ENCODE peak calls at places on chromosomes 6 and 20, in nine cellular contexts. Y is A673, D is A549, L is fibroblast of lung, H is heart left ventricle, V is astrocyte, K is Caco-2, X is ovary, I is WERI-Rb-1. P is an unnamed sample.
A peak's percentile ranks its signal among the peaks of the same experiment; 100 is the strongest.

GRCh38 chr6:47071681-47072080 is 29.5 kb upstream of the ADGRF1 start:
- DNase-seq in K (no peak), I (peak; percentile 73), H (no peak), V (no peak), Y (no peak), D (no peak), X (no peak), L (no peak), P (no peak)

GRCh38 chr6:113894712-113895674 is 37.8 kb downstream of the MARCKS start:
- DNase-seq in K (no peak), Y (no peak), V (peak; percentile 65), X (no peak), D (no peak), I (no peak), L (peak; percentile 67), H (no peak), P (no peak)

GRCh38 chr6:26270903-26271639 is 93.9 kb upstream of the BTN3A2 start:
- DNase-seq in I (no peak), Y (peak; percentile 97), D (no peak), L (peak; percentile 86), H (peak; percentile 60), X (peak; percentile 56), K (peak; percentile 88), V (peak; percentile 76), P (peak; percentile 39)

GRCh38 chr6:106084106-106084963 is 1.8 kb upstream of the PRDM1 start:
- DNase-seq in V (peak; percentile 87), Y (peak; percentile 71), X (no peak), H (no peak), L (peak; percentile 90), I (peak; percentile 91), D (peak; percentile 42), K (peak; percentile 66), P (no peak)

GRCh38 chr6:47195251-47195650 is 114.5 kb downstream of the TNFRSF21 start:
- DNase-seq in V (no peak), K (no peak), X (peak; percentile 24), D (no peak), I (no peak), H (peak; percentile 63), L (no peak), Y (peak; percentile 7), P (no peak)

GRCh38 chr20:20657092-20657491 is 55.4 kb downstream of the RALGAPA2 start:
- DNase-seq in L (no peak), K (no peak), H (no peak), I (no peak), X (no peak), Y (no peak), D (no peak), V (no peak), P (no peak)

GRCh38 chr20:9989066-9989724 is 45.6 kb upstream of the ANKEF1 start:
- DNase-seq in D (no peak), X (no peak), H (no peak), I (no peak), V (peak; percentile 77), K (no peak), Y (peak; percentile 46), L (peak; percentile 79), P (no peak)

GRCh38 chr20:20231528-20232298 is 136.2 kb upstream of the INSM1 start:
- DNase-seq in V (no peak), H (no peak), I (no peak), X (no peak), L (no peak), D (no peak), Y (no peak), K (no peak), P (no peak)

GRCh38 chr6:1670711-1671462 is 61.2 kb downstream of the FOXC1 start:
- DNase-seq in I (no peak), Y (no peak), H (no peak), X (no peak), L (peak; percentile 85), D (no peak), K (no peak), V (peak; percentile 81), P (no peak)

GRCh38 chr6:15969236-15969778 is 159.6 kb upstream of the MYLIP start:
- DNase-seq in K (no peak), H (no peak), I (no peak), X (no peak), D (no peak), V (peak; percentile 44), L (peak; percentile 42), Y (no peak), P (no peak)

GRCh38 chr20:50376179-50376887 is 133.8 kb upstream of the PTPN1 start:
- DNase-seq in I (no peak), D (no peak), H (no peak), L (no peak), X (no peak), Y (no peak), V (no peak), K (no peak), P (no peak)

GRCh38 chr6:168102093-168102985 is 23.3 kb upstream of the FRMD1 start:
- DNase-seq in I (no peak), L (no peak), K (no peak), D (no peak), H (no peak), Y (no peak), X (no peak), V (no peak), P (no peak)

GRCh38 chr20:19099586-19100555 is 112.6 kb upstream of the SLC24A3 start:
- DNase-seq in Y (no peak), L (no peak), H (no peak), V (no peak), K (no peak), X (no peak), I (no peak), D (no peak), P (no peak)

GRCh38 chr6:109441069-109441816 is 719 bp downstream of the SMPD2 start:
- DNase-seq in D (peak; percentile 15), K (peak; percentile 64), L (peak; percentile 55), I (peak; percentile 65), Y (peak; percentile 61), H (no peak), X (peak; percentile 58), V (peak; percentile 36), P (peak; percentile 60)
- TF ChIP-seq CTCF in D (no peak), K (peak; percentile 36), L (peak; percentile 11), I (peak; percentile 37), Y (peak; percentile 34), H (peak; percentile 27), X (no peak), V (no peak), P (no peak)

GRCh38 chr6:121523628-121524027 is 88.2 kb downstream of the GJA1 start:
- DNase-seq in Y (no peak), X (no peak), V (peak; percentile 27), H (no peak), L (peak; percentile 35), I (no peak), K (no peak), D (no peak), P (no peak)
- TF ChIP-seq CTCF in Y (no peak), X (no peak), V (no peak), H (no peak), L (no peak), I (no peak), K (no peak), D (no peak), P (no peak)

DNA sequence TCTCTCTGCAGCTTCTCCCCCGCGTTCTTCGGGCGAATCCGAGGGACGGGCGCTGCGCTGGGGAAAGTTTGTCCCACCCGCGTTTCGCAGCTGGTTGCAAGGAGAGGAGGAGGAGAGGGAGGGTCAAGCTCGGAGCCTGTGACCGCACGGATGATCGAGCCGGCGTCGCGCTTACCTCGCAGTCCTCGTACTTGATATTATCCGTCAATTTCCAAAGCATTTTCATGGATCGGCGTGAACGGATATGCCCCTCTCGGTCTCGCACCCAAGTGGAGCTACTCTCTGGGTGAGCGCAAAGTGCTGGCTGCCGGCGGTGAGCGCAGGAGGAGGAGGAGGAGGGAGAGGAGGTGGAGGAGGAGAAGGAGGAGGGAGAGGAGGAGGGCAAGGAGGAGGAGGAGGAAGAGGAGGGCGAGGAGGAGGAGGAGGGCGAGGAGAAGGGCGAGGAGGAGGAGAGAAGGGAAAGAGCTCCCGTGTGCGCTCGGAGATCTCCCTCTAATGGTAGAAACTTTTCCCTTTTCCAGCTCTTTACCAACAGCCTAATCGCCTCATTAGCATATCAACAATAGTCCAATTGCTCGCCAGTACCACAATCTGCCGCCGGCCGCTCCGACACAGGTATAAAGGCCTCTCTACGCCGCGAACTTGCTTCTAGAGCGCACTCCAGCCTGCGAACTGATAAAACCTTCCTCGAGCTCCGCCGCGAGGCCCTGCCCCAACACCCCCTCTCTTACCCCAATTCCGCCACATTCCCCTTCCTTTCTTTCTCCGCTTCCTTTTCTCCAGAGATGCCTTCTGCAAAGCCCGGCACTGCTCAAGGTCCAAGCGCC is at the start of gene TFAP2A:
- DNase-seq in Y (peak; percentile 86), L (peak; percentile 29), H (no peak), V (peak; percentile 31), D (peak; percentile 59), K (peak; percentile 36), X (no peak), I (no peak), P (no peak)
- TF ChIP-seq CTCF in Y (peak; percentile 65), L (no peak), H (no peak), V (no peak), D (peak; percentile 51), K (peak; percentile 41), X (no peak), I (peak; percentile 53), P (no peak)

GRCh38 chr6:108175176-108175591 is 9.4 kb downstream of the NR2E1 start:
- DNase-seq in I (no peak), X (no peak), V (no peak), K (no peak), D (no peak), H (no peak), L (no peak), Y (no peak), P (no peak)

GRCh38 chr6:108174371-108175175 is 8.8 kb downstream of the NR2E1 start:
- DNase-seq in X (no peak), K (no peak), H (no peak), V (peak; percentile 15), Y (no peak), L (peak; percentile 23), D (no peak), I (no peak), P (no peak)

GRCh38 chr6:108171918-108172516 is 6.2 kb downstream of the NR2E1 start:
- DNase-seq in H (no peak), Y (no peak), I (no peak), K (no peak), D (no peak), X (no peak), L (no peak), V (no peak), P (no peak)

GRCh38 chr6:108176281-108177089 is 10.7 kb downstream of the NR2E1 start:
- DNase-seq in V (no peak), Y (no peak), K (no peak), D (no peak), L (no peak), I (no peak), H (no peak), X (no peak), P (no peak)

DNA sequence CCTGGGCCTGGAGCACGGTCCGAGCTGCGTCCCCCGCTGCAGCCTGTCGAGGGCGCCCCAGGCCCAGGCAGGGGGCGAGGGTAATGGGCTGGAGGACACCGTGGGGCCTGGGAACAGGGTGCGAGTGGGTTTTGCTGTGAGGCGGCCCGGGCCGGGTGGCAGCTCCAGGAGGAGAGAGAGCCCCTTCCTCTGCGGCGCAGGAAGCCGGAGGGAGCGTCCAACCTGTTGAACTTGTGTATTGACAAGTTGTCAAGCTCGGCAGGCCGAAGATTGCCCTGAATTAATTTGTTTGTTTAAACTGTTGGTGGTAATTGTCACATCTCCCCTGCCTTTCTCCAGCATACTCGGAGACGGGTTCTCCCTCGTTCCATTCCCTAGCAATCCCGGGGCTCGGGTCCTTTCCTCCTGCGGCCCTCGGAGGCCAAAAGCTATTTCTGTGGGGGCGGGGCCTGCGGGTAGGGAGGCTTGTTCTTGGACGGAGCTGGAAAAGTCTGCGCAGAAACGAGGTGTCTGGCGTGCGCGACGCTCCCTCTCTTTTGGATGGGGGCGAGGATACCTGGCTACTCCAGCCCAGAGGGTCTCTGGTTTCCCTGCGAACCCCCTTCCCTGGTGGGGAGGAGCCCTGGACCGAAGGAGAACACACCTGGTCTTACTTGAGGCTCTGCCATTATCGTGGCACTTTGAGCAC is 9.9 kb downstream of the NR2E1 start:
- DNase-seq in V (no peak), D (no peak), X (no peak), Y (no peak), I (peak; percentile 23), H (no peak), K (peak; percentile 36), L (no peak), P (no peak)
- TF ChIP-seq CTCF in V (no peak), D (no peak), X (no peak), Y (peak; percentile 60), I (peak; percentile 74), H (no peak), K (peak; percentile 15), L (no peak), P (no peak)